ENCODE peak calls at places on chromosomes 11 and 22, in eight cellular contexts. One of them, this sample, is unnamed.

GRCh38 chr11:2771758-2772466 is 72.1 kb upstream of the KCNQ1OT1 start:
- DNase-seq in transverse colon: no peak
- DNase-seq in adrenal gland: peak
- DNase-seq in IMR-90: no peak
- DNase-seq in A549: no peak
- DNase-seq in ovary: peak
- DNase-seq in heart left ventricle: peak
- DNase-seq in HCT116: no peak
- DNase-seq in this sample: peak

GRCh38 chr11:77175021-77175842 is 47.2 kb downstream of the MYO7A start:
- DNase-seq in transverse colon: no peak
- DNase-seq in adrenal gland: no peak
- DNase-seq in IMR-90: no peak
- DNase-seq in A549: no peak
- DNase-seq in ovary: no peak
- DNase-seq in heart left ventricle: no peak
- DNase-seq in HCT116: no peak
- DNase-seq in this sample: peak

GRCh38 chr11:132238331-132238730 is 867.9 kb downstream of the NTM start:
- DNase-seq in transverse colon: no peak
- DNase-seq in adrenal gland: no peak
- DNase-seq in IMR-90: no peak
- DNase-seq in A549: no peak
- DNase-seq in ovary: no peak
- DNase-seq in heart left ventricle: no peak
- DNase-seq in HCT116: no peak
- DNase-seq in this sample: no peak

GRCh38 chr11:14625804-14626203 is 17.8 kb upstream of the PDE3B start:
- DNase-seq in transverse colon: no peak
- DNase-seq in adrenal gland: no peak
- DNase-seq in IMR-90: no peak
- DNase-seq in A549: no peak
- DNase-seq in ovary: no peak
- DNase-seq in heart left ventricle: no peak
- DNase-seq in HCT116: no peak
- DNase-seq in this sample: no peak

GRCh38 chr22:20021196-20022181 is 579 bp downstream of the TANGO2 start:
- DNase-seq in transverse colon: peak
- DNase-seq in adrenal gland: peak
- DNase-seq in IMR-90: peak
- DNase-seq in A549: no peak
- DNase-seq in ovary: peak
- DNase-seq in heart left ventricle: peak
- DNase-seq in HCT116: no peak
- DNase-seq in this sample: no peak

GRCh38 chr11:22477312-22477711 is 139.1 kb downstream of the SLC17A6 start:
- DNase-seq in transverse colon: no peak
- DNase-seq in adrenal gland: no peak
- DNase-seq in IMR-90: peak
- DNase-seq in A549: no peak
- DNase-seq in ovary: no peak
- DNase-seq in heart left ventricle: no peak
- DNase-seq in HCT116: no peak
- DNase-seq in this sample: no peak

GRCh38 chr11:26245046-26245445 is 86.9 kb upstream of the ANO3 start:
- DNase-seq in transverse colon: no peak
- DNase-seq in adrenal gland: no peak
- DNase-seq in IMR-90: peak
- DNase-seq in A549: no peak
- DNase-seq in ovary: no peak
- DNase-seq in heart left ventricle: no peak
- DNase-seq in HCT116: no peak
- DNase-seq in this sample: no peak

GRCh38 chr22:30286813-30287625 is 2.3 kb downstream of the CASTOR1 start:
- DNase-seq in transverse colon: peak
- DNase-seq in adrenal gland: peak
- DNase-seq in IMR-90: peak
- DNase-seq in A549: peak
- DNase-seq in ovary: peak
- DNase-seq in heart left ventricle: peak
- DNase-seq in HCT116: no peak
- DNase-seq in this sample: no peak

GRCh38 chr11:19557720-19558140 is 154.9 kb upstream of the NAV2 start:
- DNase-seq in transverse colon: peak
- DNase-seq in adrenal gland: peak
- DNase-seq in IMR-90: peak
- DNase-seq in A549: peak
- DNase-seq in ovary: peak
- DNase-seq in heart left ventricle: peak
- DNase-seq in HCT116: peak
- DNase-seq in this sample: peak

GRCh38 chr11:18384157-18384641 is 10.2 kb upstream of the LDHA start:
- DNase-seq in transverse colon: peak
- DNase-seq in adrenal gland: peak
- DNase-seq in IMR-90: peak
- DNase-seq in A549: peak
- DNase-seq in ovary: peak
- DNase-seq in heart left ventricle: peak
- DNase-seq in HCT116: no peak
- DNase-seq in this sample: peak

GRCh38 chr11:131683666-131684065 is 313.3 kb downstream of the NTM start:
- DNase-seq in transverse colon: no peak
- DNase-seq in adrenal gland: peak
- DNase-seq in IMR-90: no peak
- DNase-seq in A549: no peak
- DNase-seq in ovary: no peak
- DNase-seq in heart left ventricle: no peak
- DNase-seq in HCT116: no peak
- DNase-seq in this sample: peak

GRCh38 chr11:8375932-8376331 is 112.3 kb upstream of the LMO1 start:
- DNase-seq in transverse colon: no peak
- DNase-seq in adrenal gland: no peak
- DNase-seq in IMR-90: no peak
- DNase-seq in A549: no peak
- DNase-seq in ovary: no peak
- DNase-seq in heart left ventricle: no peak
- DNase-seq in HCT116: no peak
- DNase-seq in this sample: no peak

GRCh38 chr11:122772945-122773344 is 65.4 kb upstream of the CRTAM start:
- DNase-seq in transverse colon: no peak
- DNase-seq in adrenal gland: no peak
- DNase-seq in IMR-90: peak
- DNase-seq in A549: peak
- DNase-seq in ovary: no peak
- DNase-seq in heart left ventricle: no peak
- DNase-seq in HCT116: no peak
- DNase-seq in this sample: no peak

GRCh38 chr11:66683877-66684276 is 6.2 kb upstream of the RBM4B start:
- DNase-seq in transverse colon: no peak
- DNase-seq in adrenal gland: no peak
- DNase-seq in IMR-90: no peak
- DNase-seq in A549: no peak
- DNase-seq in ovary: no peak
- DNase-seq in heart left ventricle: no peak
- DNase-seq in HCT116: no peak
- DNase-seq in this sample: no peak

GRCh38 chr22:49137216-49137840 is 690.3 kb downstream of the BRD1 start:
- DNase-seq in transverse colon: no peak
- DNase-seq in adrenal gland: no peak
- DNase-seq in IMR-90: no peak
- DNase-seq in A549: no peak
- DNase-seq in ovary: no peak
- DNase-seq in heart left ventricle: no peak
- DNase-seq in HCT116: no peak
- DNase-seq in this sample: peak

GRCh38 chr11:68037481-68038225 is 1.2 kb upstream of the TCIRG1 start:
- DNase-seq in transverse colon: no peak
- DNase-seq in adrenal gland: peak
- DNase-seq in IMR-90: no peak
- DNase-seq in A549: no peak
- DNase-seq in ovary: peak
- DNase-seq in heart left ventricle: no peak
- DNase-seq in HCT116: no peak
- DNase-seq in this sample: no peak

GRCh38 chr22:27146871-27147591 is 489.6 kb downstream of the MIAT start:
- DNase-seq in transverse colon: no peak
- DNase-seq in adrenal gland: no peak
- DNase-seq in IMR-90: no peak
- DNase-seq in A549: no peak
- DNase-seq in ovary: no peak
- DNase-seq in heart left ventricle: no peak
- DNase-seq in HCT116: no peak
- DNase-seq in this sample: no peak

GRCh38 chr11:12195773-12196172 is 85.4 kb downstream of the MICAL2 start:
- DNase-seq in transverse colon: no peak
- DNase-seq in adrenal gland: no peak
- DNase-seq in IMR-90: no peak
- DNase-seq in A549: no peak
- DNase-seq in ovary: no peak
- DNase-seq in heart left ventricle: no peak
- DNase-seq in HCT116: no peak
- DNase-seq in this sample: no peak

GRCh38 chr11:71465054-71465453 is 12.1 kb downstream of the NADSYN1 start:
- DNase-seq in transverse colon: no peak
- DNase-seq in adrenal gland: no peak
- DNase-seq in IMR-90: no peak
- DNase-seq in A549: no peak
- DNase-seq in ovary: no peak
- DNase-seq in heart left ventricle: no peak
- DNase-seq in HCT116: no peak
- DNase-seq in this sample: no peak

GRCh38 chr22:36419912-36420882 is 32.4 kb upstream of the MYH9 start:
- DNase-seq in transverse colon: peak
- DNase-seq in adrenal gland: no peak
- DNase-seq in IMR-90: no peak
- DNase-seq in A549: no peak
- DNase-seq in ovary: no peak
- DNase-seq in heart left ventricle: peak
- DNase-seq in HCT116: no peak
- DNase-seq in this sample: no peak
- H3K4me3 ChIP-seq in transverse colon: peak
- H3K4me3 ChIP-seq in adrenal gland: no peak
- H3K4me3 ChIP-seq in IMR-90: no peak
- H3K4me3 ChIP-seq in A549: no peak
- H3K4me3 ChIP-seq in ovary: peak
- H3K4me3 ChIP-seq in heart left ventricle: no peak
- H3K4me3 ChIP-seq in HCT116: no peak
- H3K4me3 ChIP-seq in this sample: no peak

GRCh38 chr11:94521684-94522083 is 9.4 kb downstream of the C11orf97 start:
- DNase-seq in transverse colon: no peak
- DNase-seq in adrenal gland: no peak
- DNase-seq in IMR-90: no peak
- DNase-seq in A549: peak
- DNase-seq in ovary: no peak
- DNase-seq in heart left ventricle: no peak
- DNase-seq in HCT116: no peak
- DNase-seq in this sample: no peak
- TF ChIP-seq CTCF in transverse colon: peak
- TF ChIP-seq CTCF in adrenal gland: no peak
- TF ChIP-seq CTCF in IMR-90: peak
- TF ChIP-seq CTCF in A549: no peak
- TF ChIP-seq CTCF in ovary: no peak
- TF ChIP-seq CTCF in heart left ventricle: no peak
- TF ChIP-seq CTCF in HCT116: peak
- TF ChIP-seq CTCF in this sample: no peak

GRCh38 chr11:73983764-73984543 is 1.3 kb upstream of the UCP2 start:
- DNase-seq in transverse colon: no peak
- DNase-seq in adrenal gland: no peak
- DNase-seq in IMR-90: no peak
- DNase-seq in A549: no peak
- DNase-seq in ovary: no peak
- DNase-seq in heart left ventricle: no peak
- DNase-seq in HCT116: no peak
- DNase-seq in this sample: no peak

GRCh38 chr11:73982595-73982989 is at the start of gene UCP2:
- DNase-seq in transverse colon: peak
- DNase-seq in adrenal gland: peak
- DNase-seq in IMR-90: peak
- DNase-seq in A549: peak
- DNase-seq in ovary: peak
- DNase-seq in heart left ventricle: peak
- DNase-seq in HCT116: no peak
- DNase-seq in this sample: peak

GRCh38 chr11:73981051-73981805 is 1.4 kb downstream of the UCP2 start:
- DNase-seq in transverse colon: no peak
- DNase-seq in adrenal gland: no peak
- DNase-seq in IMR-90: no peak
- DNase-seq in A549: no peak
- DNase-seq in ovary: no peak
- DNase-seq in heart left ventricle: no peak
- DNase-seq in HCT116: no peak
- DNase-seq in this sample: no peak

GRCh38 chr11:73980001-73980960 is 2.4 kb downstream of the UCP2 start:
- DNase-seq in transverse colon: peak
- DNase-seq in adrenal gland: no peak
- DNase-seq in IMR-90: peak
- DNase-seq in A549: no peak
- DNase-seq in ovary: no peak
- DNase-seq in heart left ventricle: peak
- DNase-seq in HCT116: no peak
- DNase-seq in this sample: peak

DNA sequence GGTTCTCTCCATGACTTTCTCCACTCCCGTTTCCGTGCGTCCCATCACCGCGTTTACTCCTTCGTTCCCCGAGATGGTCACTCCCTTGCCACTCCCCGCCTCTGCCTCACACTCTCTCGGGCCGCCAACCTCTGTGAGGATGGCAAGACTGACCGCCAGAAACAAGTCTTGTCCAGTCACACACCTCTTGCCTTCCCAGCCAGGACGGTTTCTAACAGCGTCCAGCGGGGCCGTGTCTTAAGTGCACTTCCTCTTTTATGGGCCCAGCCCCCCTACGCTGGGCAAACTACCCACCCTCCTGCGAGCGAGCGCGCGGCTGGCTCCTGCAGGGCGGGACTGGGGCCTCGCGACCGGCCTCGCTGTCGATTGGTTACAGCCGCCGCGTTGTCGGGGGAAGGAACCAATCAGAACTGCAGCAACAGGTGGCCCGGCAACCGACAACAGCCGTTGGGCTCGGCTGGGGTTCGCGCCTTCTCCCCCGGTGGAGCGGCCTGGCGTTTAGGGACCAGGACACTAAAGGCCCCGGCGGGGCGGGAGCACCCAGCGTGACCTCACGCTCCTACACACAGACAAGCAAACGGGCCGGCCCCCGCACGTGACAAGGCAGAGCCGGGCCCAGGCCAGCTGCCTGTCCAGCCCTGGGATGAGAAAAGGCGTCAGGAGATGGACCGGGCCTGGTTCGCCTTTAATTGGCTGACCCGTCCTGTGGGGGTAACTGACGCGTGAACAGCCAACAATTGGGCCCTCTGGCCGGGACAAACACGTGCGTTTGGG is 534 bp upstream of the UCP2 start:
- DNase-seq in transverse colon: peak
- DNase-seq in adrenal gland: peak
- DNase-seq in IMR-90: peak
- DNase-seq in A549: peak
- DNase-seq in ovary: peak
- DNase-seq in heart left ventricle: peak
- DNase-seq in HCT116: peak
- DNase-seq in this sample: peak
- TF ChIP-seq POLR2A in transverse colon: peak
- TF ChIP-seq POLR2A in adrenal gland: peak
- TF ChIP-seq POLR2A in IMR-90: peak
- TF ChIP-seq POLR2A in A549: no peak
- TF ChIP-seq POLR2A in ovary: peak
- TF ChIP-seq POLR2A in heart left ventricle: peak
- TF ChIP-seq POLR2A in HCT116: peak
- TF ChIP-seq POLR2A in this sample: no peak

GRCh38 chr11:65356394-65356972 is 1.9 kb downstream of the TIGD3 start:
- DNase-seq in transverse colon: no peak
- DNase-seq in adrenal gland: no peak
- DNase-seq in IMR-90: no peak
- DNase-seq in A549: no peak
- DNase-seq in ovary: no peak
- DNase-seq in heart left ventricle: no peak
- DNase-seq in HCT116: no peak
- DNase-seq in this sample: no peak
- H3K4me3 ChIP-seq in transverse colon: no peak
- H3K4me3 ChIP-seq in adrenal gland: no peak
- H3K4me3 ChIP-seq in IMR-90: no peak
- H3K4me3 ChIP-seq in A549: no peak
- H3K4me3 ChIP-seq in ovary: no peak
- H3K4me3 ChIP-seq in heart left ventricle: no peak
- H3K4me3 ChIP-seq in HCT116: no peak
- H3K4me3 ChIP-seq in this sample: no peak

This sample was measured in lower leg skin.